ENCODE peak calls at places on chromosomes 16 and 17, in six cellular contexts. P, H, Q, B, Y and I are unnamed samples.

GRCh38 chr17:29592850-29593545 is at the start of gene ANKRD13B:
- DNase-seq in P (no peak), H (no peak), Q (no peak), B (no peak), Y (no peak), I (peak)

GRCh38 chr16:51164167-51164566 is 13.1 kb upstream of the SALL1 start:
- DNase-seq in P (peak), H (no peak), Q (peak), B (no peak), Y (no peak), I (no peak)

GRCh38 chr17:43468746-43469544 is 14.8 kb upstream of the DHX8 start:
- DNase-seq in P (peak), H (no peak), Q (peak), B (peak), Y (no peak), I (peak)

GRCh38 chr16:144797-145252 is 6.4 kb upstream of the NPRL3 start:
- DNase-seq in P (no peak), H (no peak), Q (no peak), B (no peak), Y (no peak), I (peak)

GRCh38 chr17:19359151-19359550 is 3.4 kb downstream of the B9D1 start:
- DNase-seq in P (no peak), H (no peak), Q (no peak), B (no peak), Y (no peak), I (no peak)

GRCh38 chr17:34081269-34081668 is 173.8 kb upstream of the CCL2 start:
- DNase-seq in P (peak), H (peak), Q (no peak), B (peak), Y (no peak), I (no peak)

GRCh38 chr16:11256657-11257130 is 690 bp upstream of the SOCS1 start:
- DNase-seq in P (peak), H (peak), Q (peak), B (peak), Y (peak), I (peak)

GRCh38 chr16:13939821-13940220 is 19.9 kb downstream of the ERCC4 start:
- DNase-seq in P (peak), H (no peak), Q (no peak), B (no peak), Y (no peak), I (no peak)

GRCh38 chr16:55039042-55039441 is 108.4 kb downstream of the IRX5 start:
- DNase-seq in P (no peak), H (no peak), Q (no peak), B (no peak), Y (no peak), I (no peak)

GRCh38 chr16:21264226-21265036 is 13.7 kb downstream of the CRYM start:
- DNase-seq in P (no peak), H (no peak), Q (no peak), B (no peak), Y (no peak), I (no peak)

GRCh38 chr16:88700636-88701482 is 5.3 kb downstream of the RNF166 start:
- DNase-seq in P (peak), H (no peak), Q (peak), B (no peak), Y (no peak), I (peak)

GRCh38 chr16:51951668-51952298 is 595.2 kb downstream of the TOX3 start:
- DNase-seq in P (no peak), H (peak), Q (no peak), B (peak), Y (no peak), I (no peak)

GRCh38 chr17:57455063-57455914 is 199.0 kb downstream of the MSI2 start:
- DNase-seq in P (peak), H (no peak), Q (peak), B (no peak), Y (no peak), I (no peak)

GRCh38 chr17:29116652-29117439 is 63.4 kb downstream of the MYO18A start:
- DNase-seq in P (peak), H (peak), Q (peak), B (peak), Y (peak), I (peak)

GRCh38 chr16:50202926-50203624 is 50.0 kb downstream of the TENT4B start:
- DNase-seq in P (peak), H (no peak), Q (peak), B (peak), Y (no peak), I (peak)

GRCh38 chr17:34584805-34585416 is 5.5 kb downstream of the TMEM132E start:
- DNase-seq in P (peak), H (no peak), Q (no peak), B (peak), Y (no peak), I (peak)

GRCh38 chr17:59345476-59345875 is 14.0 kb downstream of the YPEL2 start:
- DNase-seq in P (no peak), H (no peak), Q (no peak), B (no peak), Y (no peak), I (no peak)

GRCh38 chr17:62043602-62044001 is 21.5 kb downstream of the MED13 start:
- DNase-seq in P (no peak), H (no peak), Q (no peak), B (no peak), Y (no peak), I (no peak)

GRCh38 chr16:85541181-85541580 is 71.9 kb upstream of the GSE1 start:
- DNase-seq in P (no peak), H (no peak), Q (no peak), B (no peak), Y (no peak), I (no peak)

GRCh38 chr16:11779074-11779473 is 18.0 kb downstream of the ZC3H7A start:
- DNase-seq in P (no peak), H (no peak), Q (no peak), B (no peak), Y (no peak), I (no peak)

GRCh38 chr17:44751331-44751730 is 7.5 kb upstream of the ADAM11 start:
- DNase-seq in P (no peak), H (no peak), Q (no peak), B (no peak), Y (no peak), I (no peak)

GRCh38 chr16:80719573-80719972 is 84.8 kb downstream of the CDYL2 start:
- DNase-seq in P (no peak), H (no peak), Q (no peak), B (no peak), Y (no peak), I (no peak)

GRCh38 chr17:65054602-65055001 is 1.9 kb downstream of the GNA13 start:
- DNase-seq in P (no peak), H (no peak), Q (no peak), B (no peak), Y (no peak), I (no peak)

GRCh38 chr17:1762233-1762905 is 509 bp downstream of the SERPINF1 start:
- DNase-seq in P (peak), H (no peak), Q (no peak), B (no peak), Y (no peak), I (peak)
- H2BK5ac ChIP-seq in P (no peak), H (no peak), Q (no peak), B (no peak), Y (peak), I (no peak)

GRCh38 chr17:3896108-3897099 is 3.6 kb upstream of the CAMKK1 start:
- DNase-seq in P (no peak), H (no peak), Q (no peak), B (no peak), Y (no peak), I (no peak)
- H2AK5ac ChIP-seq in P (peak), H (no peak), Q (no peak), B (no peak), Y (peak), I (no peak)

DNA sequence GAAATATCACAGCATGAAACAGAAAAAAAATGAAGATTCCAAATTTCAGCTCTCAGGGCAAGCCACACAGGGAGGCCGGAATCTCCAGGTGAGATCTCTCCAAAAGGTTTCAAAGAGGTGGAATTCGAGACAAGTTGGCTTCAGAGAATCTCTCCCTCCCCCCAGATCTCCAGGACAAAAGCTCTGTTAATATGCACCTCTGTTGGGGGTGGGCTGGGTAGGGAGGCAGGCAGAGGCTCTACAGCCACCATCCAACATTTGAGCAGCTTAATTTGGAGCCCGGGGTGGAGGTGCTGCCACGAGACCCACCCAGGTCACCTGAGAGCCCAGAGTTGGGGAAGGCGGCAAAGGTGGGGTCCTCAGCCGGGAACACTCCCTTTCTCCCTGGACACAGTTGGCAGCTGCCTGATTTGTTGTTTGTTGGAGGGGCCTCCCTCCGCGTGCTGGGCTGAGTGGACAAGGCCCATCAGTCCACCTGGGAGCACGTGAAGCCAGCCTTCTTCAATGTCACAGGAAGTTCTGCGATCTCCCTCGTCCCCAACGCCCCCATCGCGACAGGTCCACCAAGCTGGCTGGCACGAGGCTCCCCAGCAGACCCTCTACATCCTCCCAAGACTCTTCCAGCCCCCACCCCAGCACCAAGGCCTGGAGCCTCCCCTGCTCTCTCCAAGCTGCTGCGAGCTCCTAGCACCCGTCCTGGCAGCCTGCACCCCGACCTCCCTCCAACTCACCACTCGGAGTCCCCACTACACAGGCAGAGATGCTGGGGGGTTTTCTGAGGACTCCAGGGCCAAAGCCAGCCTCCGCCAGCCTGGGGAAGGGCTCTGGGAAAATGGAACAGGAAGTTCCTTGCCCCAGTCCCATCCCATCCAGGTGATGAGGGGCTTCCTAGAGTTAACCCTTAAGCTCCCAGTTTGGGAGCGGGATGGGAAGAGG is at the start of gene ZSCAN10:
- DNase-seq in P (no peak), H (peak), Q (no peak), B (peak), Y (no peak), I (no peak)
- H2BK5ac ChIP-seq in P (no peak), H (peak), Q (no peak), B (peak), Y (peak), I (no peak)

DNA sequence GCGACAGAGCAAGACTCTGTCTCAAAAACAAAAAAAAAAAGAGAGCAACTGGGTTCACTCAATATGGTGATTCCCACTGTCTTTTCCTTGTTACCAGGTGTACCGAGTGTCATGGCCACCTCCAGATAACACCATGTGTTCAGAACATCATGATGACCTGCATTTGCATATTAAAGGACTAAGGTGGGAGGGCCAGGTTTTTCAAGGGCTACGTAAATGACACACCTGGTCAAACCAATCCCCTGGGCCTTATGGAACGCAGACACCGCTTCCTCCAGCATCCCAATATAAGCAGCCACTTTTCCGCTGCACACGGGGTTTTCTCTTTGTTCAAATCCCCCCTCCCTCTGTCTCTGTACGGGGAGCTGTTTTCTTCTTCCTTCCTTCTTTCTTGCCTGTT is 29.3 kb downstream of the WSCD1 start:
- DNase-seq in P (no peak), H (peak), Q (no peak), B (no peak), Y (no peak), I (no peak)
- H2AK5ac ChIP-seq in P (no peak), H (no peak), Q (no peak), B (no peak), Y (no peak), I (no peak)

DNA sequence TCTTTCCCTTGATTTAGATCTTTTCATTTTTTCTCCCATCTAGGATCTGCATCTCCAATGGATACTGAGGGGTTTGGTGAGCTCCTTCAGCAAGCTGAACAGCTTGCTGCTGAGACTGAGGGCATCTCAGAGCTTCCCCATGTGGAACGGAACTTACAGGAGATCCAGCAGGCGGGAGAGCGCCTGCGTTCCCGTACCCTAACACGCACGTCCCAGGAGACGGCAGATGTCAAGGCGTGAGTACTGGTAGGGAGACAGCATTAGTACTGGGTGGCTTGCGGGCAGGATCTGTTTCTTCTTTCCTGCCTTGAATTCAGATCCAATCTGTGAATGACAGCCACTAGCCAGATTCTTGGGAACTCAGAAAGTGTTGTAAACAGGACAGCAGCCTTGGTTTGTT is 18.3 kb downstream of the NUP93 start:
- DNase-seq in P (no peak), H (no peak), Q (no peak), B (no peak), Y (no peak), I (no peak)
- H2BK5ac ChIP-seq in P (no peak), H (no peak), Q (no peak), B (no peak), Y (no peak), I (no peak)

DNA sequence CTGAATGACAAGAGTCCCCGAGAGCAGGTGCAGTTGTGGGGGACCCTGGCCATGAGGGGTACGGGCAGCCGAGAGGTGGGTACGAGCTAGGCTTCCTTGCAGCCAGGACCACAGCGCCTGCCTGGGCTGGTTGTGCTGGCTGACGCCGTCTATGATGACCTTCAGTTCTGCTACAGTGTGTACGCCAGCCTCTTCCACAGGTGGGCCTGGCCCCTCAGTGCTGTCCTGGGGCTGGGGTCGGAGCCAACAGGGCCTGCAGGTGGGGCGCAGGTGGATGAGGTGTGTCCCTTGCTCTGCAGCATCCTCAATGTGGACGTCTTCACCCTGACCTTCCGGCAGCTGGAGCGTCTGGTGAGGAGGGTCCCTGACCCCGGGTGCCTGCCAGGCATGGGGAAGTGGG is 7.2 kb downstream of the TSR3 start:
- DNase-seq in P (no peak), H (no peak), Q (no peak), B (no peak), Y (no peak), I (no peak)
- H2AK5ac ChIP-seq in P (no peak), H (no peak), Q (no peak), B (no peak), Y (peak), I (no peak)

GRCh38 chr17:17714261-17714866 is 33.1 kb downstream of the RAI1 start:
- DNase-seq in P (no peak), H (no peak), Q (no peak), B (no peak), Y (no peak), I (no peak)
- H2BK5ac ChIP-seq in P (peak), H (no peak), Q (no peak), B (no peak), Y (no peak), I (no peak)